ENCODE peak calls at places on chromosomes 4 and X, in five cellular contexts. Z is progenitor cell of endocrine pancreas; W is GM12892; E is lung microvascular endothelial cell; J is CD8-positive, alpha-beta T cell. X is an unnamed sample.

GRCh38 chr4:8915201-8916200 is 43.9 kb upstream of the HMX1 start:
- DNase-seq in J (no peak), E (no peak), W (peak; percentile 3), Z (peak; percentile 7), X (no peak)

GRCh38 chrX:4754878-4755604 is 1041.6 kb upstream of the PRKX start:
- DNase-seq in Z (no peak), W (no peak), J (no peak), E (no peak), X (no peak)

GRCh38 chr4:153618831-153619230 is 65.2 kb upstream of the TLR2 start:
- DNase-seq in J (no peak), W (no peak), Z (no peak), E (no peak), X (no peak)

GRCh38 chr4:11623726-11624037 is 195.0 kb upstream of the HS3ST1 start:
- DNase-seq in J (no peak), W (no peak), Z (peak; percentile 9), E (peak; percentile 38), X (peak; percentile 68)

GRCh38 chrX:30308263-30309138 is 689 bp downstream of the NR0B1 start:
- DNase-seq in W (no peak), J (no peak), Z (peak; percentile 17), E (no peak), X (peak; percentile 13)

GRCh38 chr4:5959221-5959982 is 58.8 kb downstream of the C4orf50 start:
- DNase-seq in E (no peak), W (no peak), J (no peak), Z (no peak), X (no peak)

GRCh38 chr4:76251448-76252270 is at the start of gene FAM47E:
- DNase-seq in Z (peak; percentile 76), J (peak; percentile 33), E (peak; percentile 48), W (peak; percentile 33), X (peak; percentile 57)

GRCh38 chr4:184861047-184861446 is 35.3 kb upstream of the ACSL1 start:
- DNase-seq in J (no peak), Z (no peak), E (no peak), W (no peak), X (no peak)

GRCh38 chr4:73252001-73252400 is 6.6 kb downstream of the ANKRD17 start:
- DNase-seq in Z (no peak), W (no peak), J (no peak), E (no peak), X (no peak)

GRCh38 chrX:95626748-95627147 is 1057.9 kb upstream of the DIAPH2 start:
- DNase-seq in W (no peak), J (no peak), E (no peak), Z (no peak), X (no peak)

GRCh38 chrX:16838202-16839066 is 31.7 kb downstream of the RBBP7 start:
- DNase-seq in W (no peak), Z (no peak), J (no peak), E (peak; percentile 72), X (peak; percentile 74)

GRCh38 chrX:84710611-84711010 is 208.4 kb upstream of the HDX start:
- DNase-seq in Z (no peak), J (no peak), W (no peak), E (no peak), X (no peak)

GRCh38 chrX:131595120-131595519 is 51.2 kb downstream of the OR13H1 start:
- DNase-seq in W (no peak), Z (no peak), E (no peak), J (no peak), X (no peak)

GRCh38 chr4:8110071-8110986 is 48.3 kb downstream of the ABLIM2 start:
- DNase-seq in Z (peak; percentile 26), J (no peak), W (no peak), E (no peak), X (peak; percentile 44)

GRCh38 chr4:24235609-24236008 is 345.8 kb upstream of the PPARGC1A start:
- DNase-seq in E (no peak), Z (no peak), J (no peak), W (no peak), X (no peak)

GRCh38 chr4:11698846-11699590 is 270.3 kb upstream of the HS3ST1 start:
- DNase-seq in J (no peak), Z (no peak), E (peak; percentile 89), W (no peak), X (peak; percentile 82)

X was measured in dermis blood vessel endothelial cell.